ENCODE peak calls at places on chromosomes 5 and 9, in eight cellular contexts. W, G, U, N, X, I, Q and O are unnamed samples.

GRCh38 chr9:127974769-127975261 is 6.0 kb downstream of the EEIG1 start:
- DNase-seq in W (no peak), G (no peak), U (no peak), N (no peak), X (peak; percentile 63), I (no peak), Q (no peak), O (no peak)

GRCh38 chr5:173302546-173303155 is 25.6 kb downstream of the STC2 start:
- DNase-seq in W (peak; percentile 70), G (no peak), U (no peak), N (no peak), X (peak; percentile 62), I (peak; percentile 83), Q (no peak), O (peak; percentile 77)

GRCh38 chr9:100426532-100427365 is at the start of gene MSANTD3:
- DNase-seq in W (peak; percentile 27), G (peak; percentile 49), U (peak; percentile 74), N (peak; percentile 37), X (peak; percentile 52), I (peak; percentile 69), Q (peak; percentile 21), O (no peak)

GRCh38 chr5:8756498-8757084 is 789.3 kb downstream of the SEMA5A start:
- DNase-seq in W (no peak), G (peak; percentile 27), U (no peak), N (no peak), X (peak; percentile 54), I (peak; percentile 53), Q (no peak), O (peak; percentile 26)

GRCh38 chr9:125509476-125509875 is 197.5 kb downstream of the MAPKAP1 start:
- DNase-seq in W (no peak), G (no peak), U (no peak), N (no peak), X (peak; percentile 92), I (peak; percentile 72), Q (no peak), O (peak; percentile 31)

GRCh38 chr5:95631991-95632675 is 12.2 kb downstream of the GPR150 start:
- DNase-seq in W (no peak), G (no peak), U (no peak), N (peak; percentile 17), X (peak; percentile 26), I (peak; percentile 88), Q (peak; percentile 44), O (peak; percentile 73)

GRCh38 chr5:132054697-132055440 is 5.6 kb upstream of the IL3 start:
- DNase-seq in W (no peak), G (no peak), U (peak; percentile 1), N (no peak), X (no peak), I (no peak), Q (no peak), O (no peak)

GRCh38 chr5:443239-444151 is 519 bp downstream of the EXOC3 start:
- DNase-seq in W (no peak), G (no peak), U (peak; percentile 7), N (no peak), X (no peak), I (no peak), Q (no peak), O (no peak)

GRCh38 chr5:132050136-132050535 is 10.3 kb upstream of the IL3 start:
- DNase-seq in W (no peak), G (no peak), U (peak; percentile 18), N (no peak), X (no peak), I (no peak), Q (no peak), O (no peak)

GRCh38 chr9:89383030-89383720 is 64.9 kb downstream of the SECISBP2 start:
- DNase-seq in W (no peak), G (no peak), U (no peak), N (no peak), X (no peak), I (no peak), Q (no peak), O (no peak)

GRCh38 chr5:135219868-135220267 is 179.2 kb downstream of the MACROH2A1 start:
- DNase-seq in W (no peak), G (no peak), U (no peak), N (no peak), X (no peak), I (no peak), Q (no peak), O (no peak)

GRCh38 chr5:90015584-90016018 is 394.0 kb downstream of the CETN3 start:
- DNase-seq in W (no peak), G (no peak), U (no peak), N (no peak), X (no peak), I (peak; percentile 81), Q (no peak), O (no peak)

GRCh38 chr5:10856646-10857332 is 95.8 kb upstream of the DAP start:
- DNase-seq in W (no peak), G (no peak), U (peak; percentile 38), N (no peak), X (no peak), I (peak; percentile 85), Q (no peak), O (peak; percentile 9)

GRCh38 chr9:101445353-101446029 is 9.9 kb upstream of the ALDOB start:
- DNase-seq in W (no peak), G (no peak), U (no peak), N (no peak), X (no peak), I (peak; percentile 56), Q (no peak), O (no peak)